ENCODE peak calls at places on chromosomes 16 and 17, in seven cellular contexts. L, Z, W, J, P, R and X are unnamed samples.

GRCh38 chr17:37568350-37569053 is 40.7 kb downstream of the SYNRG start:
- DNase-seq in J (no peak), R (no peak), Z (no peak), W (no peak), P (no peak), L (no peak), X (no peak)

GRCh38 chr17:47955497-47956461 is 1.9 kb downstream of the PRR15L start:
- DNase-seq in W (no peak), L (peak), J (no peak), P (peak), R (no peak), Z (no peak), X (no peak)

GRCh38 chr17:48527742-48528028 is 3.1 kb downstream of the HOXB1 start:
- DNase-seq in Z (no peak), W (no peak), J (no peak), L (no peak), P (no peak), R (no peak), X (no peak)

GRCh38 chr17:80820331-80820730 is 171.3 kb upstream of the CHMP6 start:
- DNase-seq in P (peak), R (no peak), J (no peak), W (no peak), Z (no peak), L (no peak), X (no peak)

GRCh38 chr16:64974381-64974780 is 147.5 kb downstream of the CDH11 start:
- DNase-seq in P (no peak), R (peak), J (no peak), Z (no peak), L (no peak), W (no peak), X (no peak)

GRCh38 chr17:60107526-60108257 is 29.0 kb upstream of the HEATR6 start:
- DNase-seq in W (no peak), J (no peak), P (no peak), R (no peak), L (no peak), Z (no peak), X (no peak)

GRCh38 chr17:7067198-7067597 is 12.9 kb downstream of the CLEC10A start:
- DNase-seq in R (no peak), J (no peak), Z (no peak), P (no peak), L (no peak), W (no peak), X (no peak)

GRCh38 chr16:3012246-3012645 is 477 bp upstream of the CLDN9 start:
- DNase-seq in R (peak), J (no peak), W (peak), P (no peak), Z (no peak), L (peak), X (no peak)

GRCh38 chr17:59427425-59427921 is 96.0 kb downstream of the YPEL2 start:
- DNase-seq in Z (peak), J (no peak), P (no peak), R (peak), W (no peak), L (no peak), X (no peak)

GRCh38 chr16:50207652-50208051 is 54.5 kb downstream of the TENT4B start:
- DNase-seq in P (no peak), L (no peak), J (no peak), W (no peak), Z (no peak), R (no peak), X (no peak)

GRCh38 chr17:29595107-29595942 is 2.4 kb downstream of the ANKRD13B start:
- DNase-seq in L (no peak), J (no peak), Z (no peak), W (no peak), P (no peak), R (peak), X (no peak)

GRCh38 chr17:56373981-56374380 is 219.5 kb upstream of the NOG start:
- DNase-seq in J (no peak), Z (no peak), R (peak), L (no peak), P (no peak), W (no peak), X (no peak)

GRCh38 chr17:58315281-58315711 is 13.3 kb downstream of the TSPOAP1 start:
- DNase-seq in L (no peak), W (no peak), P (no peak), J (no peak), R (no peak), Z (no peak), X (no peak)

GRCh38 chr16:87826798-87827587 is 42.3 kb downstream of the SLC7A5 start:
- DNase-seq in J (no peak), R (peak), Z (no peak), P (no peak), W (no peak), L (no peak), X (no peak)

GRCh38 chr17:17570207-17570797 is 21.2 kb downstream of the PEMT start:
- DNase-seq in J (no peak), P (no peak), Z (no peak), R (peak), L (no peak), W (no peak), X (no peak)

GRCh38 chr17:46192484-46193245 is 564 bp downstream of the KANSL1 start:
- DNase-seq in L (peak), W (peak), P (peak), J (peak), Z (peak), R (peak), X (peak)

GRCh38 chr16:57192720-57193486 is 6.8 kb downstream of the RSPRY1 start:
- DNase-seq in J (no peak), L (no peak), P (no peak), R (no peak), Z (no peak), W (no peak), X (no peak)

GRCh38 chr17:48927978-48928716 is 16.5 kb downstream of the SNF8 start:
- DNase-seq in P (no peak), L (no peak), R (no peak), W (no peak), J (no peak), Z (no peak), X (no peak)

GRCh38 chr17:55783684-55784245 is 32.9 kb downstream of the PCTP start:
- DNase-seq in P (peak), J (no peak), W (no peak), Z (no peak), L (peak), R (peak), X (no peak)

GRCh38 chr17:5769936-5770335 is 185.6 kb upstream of the NLRP1 start:
- DNase-seq in J (no peak), L (no peak), P (no peak), W (no peak), R (no peak), Z (no peak), X (no peak)

GRCh38 chr17:63533433-63534077 is 10.4 kb downstream of the KCNH6 start:
- DNase-seq in J (no peak), L (no peak), W (no peak), R (peak), P (peak), Z (no peak), X (no peak)